ENCODE peak calls at places on chromosome 5, in nine cellular contexts. Y is PC-3, S is endothelial cell of umbilical vein, N is IMR-90, T is GM23248, U is mesendoderm, Z is mammary epithelial cell, V is fibroblast of lung, B is endodermal cell. P is an unnamed sample. For H3K4me1, the result is how much of the 10 kb centered on the place peaks cover.

GRCh38 chr5:149381986-149382338 is 2.9 kb upstream of the IL17B start:
- DNase-seq in S (peak), V (peak), N (peak), Z (peak), Y (peak), U (peak), B (peak), T (peak), P (peak)

GRCh38 chr5:109707531-109707930 is 17.8 kb downstream of the MAN2A1 start:
- DNase-seq in S (no peak), Z (no peak), N (no peak), B (no peak), U (no peak), Y (no peak), T (no peak), V (no peak), P (no peak)

GRCh38 chr5:131224387-131225191 is 39.3 kb upstream of the CDC42SE2 start:
- DNase-seq in V (no peak), N (no peak), U (no peak), S (no peak), Y (no peak), T (no peak), Z (no peak), B (no peak), P (no peak)

GRCh38 chr5:80704221-80704620 is 49.4 kb upstream of the DHFR start:
- DNase-seq in U (peak), Y (no peak), N (no peak), S (no peak), Z (no peak), V (no peak), T (no peak), B (peak), P (no peak)

GRCh38 chr5:179696605-179697004 is 2.2 kb upstream of the CANX start:
- DNase-seq in S (no peak), V (no peak), U (no peak), Z (no peak), N (no peak), B (no peak), T (no peak), Y (no peak), P (no peak)

GRCh38 chr5:153542536-153542935 is 52.1 kb downstream of the GRIA1 start:
- DNase-seq in Y (no peak), V (no peak), B (no peak), N (peak), U (no peak), Z (peak), S (no peak), T (peak), P (no peak)

GRCh38 chr5:6452622-6453504 is 4.2 kb downstream of the UBE2QL1 start:
- DNase-seq in Y (no peak), V (no peak), B (no peak), S (no peak), Z (no peak), U (no peak), T (no peak), N (no peak), P (no peak)

GRCh38 chr5:74199436-74200210 is 440.9 kb downstream of the ENC1 start:
- DNase-seq in T (peak), U (peak), B (no peak), V (no peak), Y (peak), Z (peak), N (peak), S (no peak), P (peak)

GRCh38 chr5:59034498-59035186 is 451.8 kb downstream of the RAB3C start:
- DNase-seq in Z (no peak), V (peak), T (peak), S (peak), B (no peak), N (peak), U (peak), Y (peak), P (peak)

GRCh38 chr5:77437194-77437593 is 54.9 kb downstream of the WDR41 start:
- DNase-seq in Y (peak), U (peak), T (no peak), S (no peak), Z (no peak), V (no peak), B (no peak), N (no peak), P (no peak)

GRCh38 chr5:133256276-133256675 is 204.5 kb downstream of the HSPA4 start:
- DNase-seq in N (no peak), B (no peak), T (no peak), U (no peak), Y (no peak), V (no peak), Z (no peak), S (no peak), P (no peak)

GRCh38 chr5:139745121-139745799 is 50.3 kb upstream of the PSD2 start:
- DNase-seq in U (peak), T (peak), S (no peak), Y (peak), Z (peak), B (peak), N (peak), V (peak), P (peak)

GRCh38 chr5:142097681-142098080 is 10.9 kb upstream of the NDFIP1 start:
- DNase-seq in Y (peak), Z (peak), B (no peak), N (no peak), T (no peak), U (peak), V (no peak), S (no peak), P (no peak)

GRCh38 chr5:73523861-73524260 is 25.6 kb downstream of the BTF3 start:
- DNase-seq in B (no peak), N (peak), S (no peak), U (no peak), T (peak), Z (no peak), Y (no peak), V (no peak), P (no peak)

GRCh38 chr5:122392844-122393243 is 80.8 kb downstream of the SNCAIP start:
- DNase-seq in Y (peak), Z (no peak), V (peak), U (no peak), T (peak), S (no peak), N (peak), B (no peak), P (peak)

GRCh38 chr5:31638748-31639418 is at the start of gene PDZD2:
- DNase-seq in T (peak), Y (peak), U (peak), V (peak), N (peak), S (peak), Z (peak), B (peak), P (peak)

GRCh38 chr5:180920710-180921109 is 21.8 kb downstream of the BTNL8 start:
- DNase-seq in U (no peak), T (no peak), V (no peak), Z (no peak), N (no peak), B (no peak), Y (peak), S (no peak), P (no peak)

GRCh38 chr5:173590436-173591299 is 25.8 kb downstream of the BOD1 start:
- DNase-seq in S (no peak), T (no peak), Z (no peak), U (no peak), N (no peak), V (no peak), B (no peak), Y (no peak), P (no peak)

GRCh38 chr5:173672891-173673290 is 56.4 kb upstream of the BOD1 start:
- DNase-seq in S (no peak), Z (no peak), T (no peak), N (no peak), B (no peak), V (no peak), U (no peak), Y (no peak), P (no peak)

GRCh38 chr5:12566441-12566840 is 662.2 kb upstream of the CTNND2 start:
- DNase-seq in S (no peak), V (no peak), T (no peak), N (no peak), Z (no peak), Y (peak), B (no peak), U (no peak), P (no peak)

GRCh38 chr5:99543841-99544240 is 615.0 kb upstream of the CHD1 start:
- DNase-seq in U (peak), S (no peak), N (no peak), T (peak), Z (no peak), V (peak), Y (no peak), B (no peak), P (no peak)

GRCh38 chr5:139492700-139493192 is 10.2 kb upstream of the STING1 start:
- DNase-seq in Z (peak), N (peak), B (no peak), S (peak), T (peak), V (no peak), Y (peak), U (no peak), P (peak)

GRCh38 chr5:178283520-178283919 is 50.9 kb upstream of the PHYKPL start:
- DNase-seq in Y (no peak), N (no peak), T (no peak), B (no peak), Z (no peak), U (no peak), S (no peak), V (no peak), P (no peak)

GRCh38 chr5:163436515-163436914 is 880 bp upstream of the CCNG1 start:
- DNase-seq in Z (no peak), U (no peak), B (no peak), Y (no peak), V (no peak), T (no peak), S (no peak), N (no peak), P (no peak)

GRCh38 chr5:93010626-93011025 is 570.4 kb downstream of the NR2F1-AS1 start:
- DNase-seq in Y (no peak), V (no peak), B (no peak), Z (no peak), S (no peak), N (no peak), U (no peak), T (no peak), P (no peak)

DNA sequence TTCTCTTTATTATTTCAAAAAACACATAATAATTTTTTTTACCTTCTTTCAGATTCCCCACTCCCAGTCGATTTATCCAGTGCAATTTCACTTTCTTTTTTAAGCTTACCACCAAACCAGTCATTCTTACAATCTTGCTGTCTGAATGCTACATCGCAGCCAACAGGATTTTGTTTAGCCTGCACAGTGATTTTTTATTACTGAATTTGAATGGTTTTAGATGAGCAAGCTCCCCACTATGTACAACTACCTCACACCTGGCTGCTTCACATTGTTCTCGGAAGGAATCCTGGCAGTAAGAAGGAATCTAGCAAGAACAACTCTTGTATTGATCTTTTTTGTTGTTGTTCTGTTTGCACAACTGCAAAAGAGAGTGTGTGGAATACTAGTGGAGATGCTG is 668.1 kb upstream of the WWC1 start:
- DNase-seq in Z (no peak), V (peak), S (no peak), T (peak), N (no peak), U (no peak), B (no peak), Y (no peak), P (no peak)
- H3K9ac ChIP-seq in Z (no peak), V (no peak), S (no peak), T (peak), N (no peak), U (no peak), B (no peak), Y (no peak), P (no peak)

DNA sequence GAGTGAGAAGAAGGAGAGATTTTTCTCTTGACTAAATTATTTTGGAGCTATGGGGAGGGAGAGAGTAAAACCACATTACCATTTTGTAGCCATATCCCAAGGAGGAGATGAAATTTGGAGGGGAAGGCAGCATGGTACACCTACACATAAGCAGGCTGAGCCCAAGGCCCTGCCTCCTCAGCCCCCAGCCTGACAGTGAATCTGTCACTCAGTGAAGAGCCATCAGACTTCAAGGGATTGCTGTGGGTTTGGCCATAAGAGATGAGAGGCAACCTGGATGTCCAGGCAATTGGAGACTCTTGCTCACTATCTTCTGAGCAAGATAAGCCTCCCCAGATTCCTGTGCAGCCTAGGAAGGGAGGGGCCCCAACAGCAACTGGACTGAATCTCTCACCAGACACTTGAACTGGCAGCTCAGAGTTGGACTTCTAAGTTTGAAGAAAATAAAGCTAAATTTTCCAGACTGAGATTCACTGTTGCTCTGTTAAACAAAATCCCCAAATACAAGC is 216.6 kb downstream of the SEMA6A start:
- DNase-seq in T (no peak), U (no peak), B (no peak), N (no peak), V (no peak), Z (no peak), S (no peak), Y (no peak), P (no peak)
- H3K4me1 ChIP-seq in T (under half), U (under half), B (under half), N (under half), V (under half), Z (under half), S (under half), Y (under half), P (under half)

GRCh38 chr5:50965621-50966362 is 299.4 kb downstream of the PARP8 start:
- DNase-seq in U (peak), T (no peak), B (peak), V (no peak), S (no peak), Y (no peak), N (no peak), Z (no peak), P (no peak)

GRCh38 chr5:50969207-50970145 is 303.0 kb downstream of the PARP8 start:
- DNase-seq in S (no peak), Y (no peak), T (peak), U (peak), B (peak), Z (no peak), N (no peak), V (no peak), P (no peak)

GRCh38 chr5:50966986-50967385 is 300.5 kb downstream of the PARP8 start:
- DNase-seq in Z (no peak), N (no peak), T (no peak), S (no peak), V (no peak), B (no peak), U (no peak), Y (no peak), P (no peak)

GRCh38 chr5:50967388-50968039 is 301.1 kb downstream of the PARP8 start:
- DNase-seq in V (no peak), S (no peak), Y (no peak), U (peak), N (no peak), Z (no peak), B (peak), T (peak), P (peak)

DNA sequence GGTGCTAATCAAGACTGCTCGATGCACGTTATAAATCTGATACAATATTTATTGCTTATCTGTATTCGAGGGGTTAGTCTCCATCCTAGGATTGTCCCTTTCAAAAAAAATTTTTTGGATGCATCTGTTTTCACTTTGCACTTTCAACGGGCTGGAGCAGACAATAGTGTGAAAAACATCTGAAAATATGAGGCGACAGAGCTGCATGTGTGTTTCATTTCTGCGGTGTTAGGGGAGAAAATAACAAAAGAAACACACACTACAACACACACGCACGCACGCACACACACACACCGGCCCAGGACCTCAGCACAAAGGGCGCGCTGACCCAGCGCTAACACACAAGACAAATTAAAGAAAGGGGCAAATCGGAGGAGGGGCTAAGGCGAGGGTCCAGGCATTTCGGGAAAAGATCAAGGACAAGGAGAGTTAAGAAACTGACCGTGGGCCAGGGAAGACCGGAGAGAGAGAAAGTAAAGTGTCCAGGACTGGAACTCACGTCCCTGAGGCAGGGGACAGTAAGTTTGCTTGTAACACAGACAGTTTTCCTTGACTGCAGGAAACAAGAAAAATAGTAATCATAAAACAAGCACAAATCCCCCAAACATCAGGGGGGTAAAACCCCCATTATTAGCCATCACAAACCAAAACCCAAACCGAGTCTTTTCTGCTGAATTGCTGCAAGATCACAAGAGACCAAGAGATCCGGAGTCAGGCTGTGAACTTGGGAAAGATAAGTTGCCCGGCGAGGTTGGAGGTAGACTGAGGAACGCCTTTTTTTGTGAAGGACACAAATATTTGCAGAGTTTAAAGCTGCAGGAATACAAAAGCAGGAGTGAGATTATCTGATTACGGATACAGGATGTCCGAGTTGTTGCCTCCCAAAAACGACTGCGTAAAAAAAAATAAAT is 302.1 kb downstream of the PARP8 start:
- DNase-seq in S (no peak), T (peak), V (no peak), Z (no peak), B (peak), U (peak), Y (no peak), N (no peak), P (no peak)
- H3K4me3 ChIP-seq in S (no peak), T (peak), V (no peak), Z (no peak), B (peak), U (peak), Y (no peak), N (no peak), P (peak)

DNA sequence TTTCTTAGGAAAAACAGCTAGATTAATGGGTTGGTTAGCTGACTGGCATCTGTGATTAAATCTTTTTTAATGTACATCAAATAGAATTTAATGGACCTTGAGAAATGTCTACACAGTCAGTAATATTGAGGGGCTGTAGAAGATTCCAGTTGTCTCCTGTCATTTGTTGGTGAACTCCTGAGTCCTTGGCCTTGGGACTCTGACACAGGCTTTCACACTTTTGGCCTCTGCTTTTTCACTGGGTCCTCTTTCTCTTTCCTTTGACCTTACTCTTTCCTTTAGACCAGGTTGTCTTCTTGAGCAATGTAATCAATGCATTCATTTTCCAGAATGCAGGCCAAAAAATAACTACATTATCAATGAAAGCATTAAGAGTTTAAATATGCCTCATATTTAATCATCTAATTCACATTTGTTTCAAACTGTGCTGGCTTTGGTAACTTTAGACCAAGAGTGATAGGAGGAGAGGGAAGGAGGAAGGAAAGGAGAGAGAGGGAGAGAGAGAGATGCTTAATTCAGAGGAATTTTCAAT is 511.3 kb downstream of the ZNF608 start:
- DNase-seq in T (no peak), S (no peak), Z (no peak), V (no peak), B (no peak), Y (no peak), U (peak), N (no peak), P (no peak)
- H3K9ac ChIP-seq in T (no peak), S (no peak), Z (no peak), V (no peak), B (no peak), Y (no peak), U (no peak), N (no peak), P (no peak)

DNA sequence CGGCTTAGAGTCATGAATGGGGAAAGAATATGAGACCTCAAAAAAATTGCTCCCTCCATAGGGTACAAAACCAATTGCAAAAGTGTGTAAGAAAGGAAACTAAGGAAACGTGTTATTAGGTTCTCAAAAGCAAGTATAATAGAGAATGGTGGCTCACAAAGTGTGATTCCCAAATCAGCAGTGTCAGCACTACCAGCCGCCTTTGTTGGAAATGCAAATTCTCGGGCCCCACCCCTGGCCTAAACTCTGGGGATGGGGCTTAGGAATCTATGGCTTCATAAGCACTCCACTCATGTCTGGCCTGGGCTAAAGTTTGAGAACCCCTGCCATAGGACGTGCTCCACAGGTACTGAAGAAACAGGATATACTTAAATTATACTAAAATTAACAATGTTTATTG is 1.6 kb upstream of the CCDC69 start:
- DNase-seq in U (peak), S (no peak), B (no peak), V (no peak), Y (no peak), Z (no peak), T (no peak), N (no peak), P (no peak)
- H3K4me1 ChIP-seq in U (under half), S (under half), B (under half), V (under half), Y (under half), Z (under half), T (under half), N (under half), P (under half)

GRCh38 chr5:36613771-36614656 is 7.6 kb downstream of the SLC1A3 start:
- DNase-seq in V (no peak), B (no peak), T (no peak), Y (no peak), N (no peak), S (no peak), Z (no peak), U (peak), P (no peak)
- H3K4me3 ChIP-seq in V (no peak), B (no peak), T (no peak), Y (no peak), N (no peak), S (no peak), Z (no peak), U (no peak), P (no peak)

GRCh38 chr5:158676642-158677489 is 422.9 kb downstream of the EBF1 start:
- DNase-seq in B (peak), Y (no peak), U (peak), Z (no peak), V (no peak), N (no peak), S (no peak), T (no peak), P (no peak)
- H3K9ac ChIP-seq in B (no peak), Y (no peak), U (no peak), Z (no peak), V (no peak), N (no peak), S (no peak), T (no peak), P (no peak)

GRCh38 chr5:159096555-159097460 is 2.9 kb downstream of the EBF1 start:
- DNase-seq in S (no peak), N (no peak), Z (no peak), V (no peak), T (no peak), Y (no peak), U (peak), B (peak), P (no peak)

GRCh38 chr5:159095882-159096554 is 3.7 kb downstream of the EBF1 start:
- DNase-seq in T (no peak), Z (no peak), B (peak), U (peak), V (no peak), Y (no peak), S (no peak), N (no peak), P (no peak)

GRCh38 chr5:159099049-159099760 is 511 bp downstream of the EBF1 start:
- DNase-seq in Z (peak), N (peak), S (peak), B (peak), U (peak), T (peak), V (peak), Y (peak), P (peak)

GRCh38 chr5:159098285-159099048 is 1.2 kb downstream of the EBF1 start:
- DNase-seq in N (no peak), Z (no peak), Y (no peak), B (peak), U (no peak), V (no peak), T (peak), S (no peak), P (peak)

GRCh38 chr5:159097461-159098284 is 2.0 kb downstream of the EBF1 start:
- DNase-seq in V (peak), U (peak), N (peak), Y (no peak), S (no peak), B (peak), Z (no peak), T (peak), P (peak)
- H3K4me1 ChIP-seq in V (under half), U (under half), N (under half), Y (under half), S (under half), B (under half), Z (under half), T (under half), P (under half)

P was measured in adipocyte.